ENCODE peak calls at places on chromosomes 2 and 18, in eight cellular contexts. X, S, V, E, U, Z, F and D are unnamed samples.

GRCh38 chr18:58105908-58106673 is 62.1 kb downstream of the NEDD4L start:
- DNase-seq in X (no peak), S (no peak), V (no peak), E (no peak), U (no peak), Z (peak), F (no peak), D (no peak)

GRCh38 chr2:219965287-219965870 is 337.9 kb downstream of the SLC4A3 start:
- DNase-seq in X (no peak), S (no peak), V (no peak), E (no peak), U (peak), Z (no peak), F (no peak), D (no peak)

GRCh38 chr2:27303093-27304025 is 4.9 kb downstream of the UCN start:
- DNase-seq in X (peak), S (peak), V (peak), E (peak), U (no peak), Z (peak), F (no peak), D (peak)

GRCh38 chr2:155727097-155727906 is 605.2 kb downstream of the NR4A2 start:
- DNase-seq in X (no peak), S (no peak), V (no peak), E (no peak), U (no peak), Z (peak), F (no peak), D (no peak)

GRCh38 chr2:68669651-68670050 is 26.3 kb downstream of the PROKR1 start:
- DNase-seq in X (no peak), S (no peak), V (no peak), E (no peak), U (no peak), Z (no peak), F (no peak), D (no peak)

GRCh38 chr2:222423186-222423585 is 1.2 kb upstream of the SGPP2 start:
- DNase-seq in X (no peak), S (no peak), V (no peak), E (no peak), U (no peak), Z (no peak), F (no peak), D (no peak)

GRCh38 chr18:369224-370010 is 101.6 kb upstream of the THOC1 start:
- DNase-seq in X (peak), S (no peak), V (no peak), E (peak), U (no peak), Z (no peak), F (no peak), D (no peak)

GRCh38 chr2:58047373-58047674 is 718 bp downstream of the VRK2 start:
- DNase-seq in X (no peak), S (no peak), V (no peak), E (no peak), U (no peak), Z (no peak), F (no peak), D (no peak)

GRCh38 chr2:41222593-41222992 is 770.7 kb upstream of the SLC8A1 start:
- DNase-seq in X (no peak), S (no peak), V (no peak), E (no peak), U (peak), Z (no peak), F (no peak), D (no peak)

GRCh38 chr2:10900216-10901109 is 11.3 kb upstream of the KCNF1 start:
- DNase-seq in X (no peak), S (peak), V (peak), E (no peak), U (no peak), Z (no peak), F (peak), D (no peak)

GRCh38 chr18:13264091-13264777 is 45.7 kb downstream of the LDLRAD4 start:
- DNase-seq in X (peak), S (no peak), V (no peak), E (no peak), U (no peak), Z (peak), F (no peak), D (no peak)

GRCh38 chr2:210195066-210195852 is 24.1 kb upstream of the KANSL1L start:
- DNase-seq in X (peak), S (no peak), V (peak), E (peak), U (no peak), Z (peak), F (no peak), D (no peak)

GRCh38 chr18:69205925-69206324 is 194.8 kb upstream of the DOK6 start:
- DNase-seq in X (no peak), S (no peak), V (no peak), E (no peak), U (no peak), Z (no peak), F (no peak), D (no peak)

GRCh38 chr2:236054125-236054524 is 114.1 kb downstream of the GBX2 start:
- DNase-seq in X (no peak), S (no peak), V (no peak), E (no peak), U (no peak), Z (no peak), F (no peak), D (no peak)

GRCh38 chr2:182302174-182302573 is 124.7 kb downstream of the PDE1A start:
- DNase-seq in X (peak), S (no peak), V (no peak), E (no peak), U (no peak), Z (peak), F (no peak), D (no peak)

GRCh38 chr2:172617115-172617514 is 61.2 kb downstream of the PDK1 start:
- DNase-seq in X (no peak), S (no peak), V (no peak), E (no peak), U (no peak), Z (no peak), F (no peak), D (no peak)

GRCh38 chr2:95575857-95576256 is 15.9 kb upstream of the TRIM43 start:
- DNase-seq in X (no peak), S (no peak), V (no peak), E (no peak), U (no peak), Z (no peak), F (no peak), D (no peak)

GRCh38 chr2:38747007-38747424 is 4.1 kb downstream of the SRSF7 start:
- DNase-seq in X (no peak), S (no peak), V (no peak), E (no peak), U (no peak), Z (no peak), F (no peak), D (no peak)

GRCh38 chr18:7369006-7369405 is 138.1 kb downstream of the LRRC30 start:
- DNase-seq in X (no peak), S (no peak), V (no peak), E (no peak), U (no peak), Z (no peak), F (no peak), D (peak)

GRCh38 chr2:54903736-54904554 is 146.3 kb downstream of the RTN4 start:
- DNase-seq in X (peak), S (no peak), V (no peak), E (no peak), U (no peak), Z (peak), F (peak), D (no peak)

GRCh38 chr2:86097114-86097896 is 8.4 kb downstream of the POLR1A start:
- DNase-seq in X (no peak), S (no peak), V (no peak), E (no peak), U (no peak), Z (no peak), F (no peak), D (no peak)

GRCh38 chr2:223100061-223100511 is 48.1 kb downstream of the KCNE4 start:
- DNase-seq in X (peak), S (no peak), V (no peak), E (no peak), U (no peak), Z (peak), F (no peak), D (no peak)

GRCh38 chr2:42183775-42184174 is 14.6 kb downstream of the EML4 start:
- DNase-seq in X (no peak), S (no peak), V (no peak), E (no peak), U (no peak), Z (peak), F (no peak), D (no peak)

GRCh38 chr18:76460482-76460881 is 34.6 kb downstream of the ZNF516 start:
- DNase-seq in X (no peak), S (no peak), V (no peak), E (no peak), U (no peak), Z (peak), F (no peak), D (no peak)

GRCh38 chr2:217289153-217289908 is 429.5 kb upstream of the TNP1 start:
- DNase-seq in X (peak), S (no peak), V (no peak), E (no peak), U (peak), Z (peak), F (no peak), D (no peak)

GRCh38 chr2:71538656-71539265 is 85.4 kb downstream of the DYSF start:
- DNase-seq in X (no peak), S (no peak), V (no peak), E (no peak), U (peak), Z (no peak), F (no peak), D (no peak)

GRCh38 chr2:108184421-108184820 is 55.3 kb upstream of the SULT1C3 start:
- DNase-seq in X (no peak), S (no peak), V (no peak), E (peak), U (no peak), Z (peak), F (no peak), D (peak)

DNA sequence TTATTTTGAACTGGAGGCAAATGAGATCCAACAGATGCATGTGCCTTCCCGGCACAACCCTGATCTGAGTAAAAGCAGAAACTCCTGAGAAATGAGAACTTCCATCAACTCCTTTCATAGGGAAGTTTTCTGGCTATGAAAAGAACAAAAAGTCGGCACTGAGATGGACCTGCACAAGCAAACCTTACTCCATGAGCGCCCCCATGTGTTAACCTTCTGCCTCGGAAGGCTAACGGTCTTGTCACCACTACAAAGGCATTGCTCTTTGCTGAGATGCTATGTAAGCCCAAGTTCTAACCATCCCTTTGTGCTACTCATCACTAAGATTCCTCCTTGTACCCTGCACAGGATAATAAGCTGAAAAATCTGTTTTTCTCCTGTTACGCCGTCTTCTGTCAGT is 57.3 kb upstream of the SULT1C3 start:
- DNase-seq in X (no peak), S (peak), V (no peak), E (no peak), U (peak), Z (peak), F (no peak), D (peak)
- TF ChIP-seq CTCF in X (no peak), S (peak), V (peak), E (no peak), U (no peak), Z (peak), F (no peak), D (peak)

GRCh38 chr2:903223-903900 is 47.3 kb upstream of the SNTG2 start:
- DNase-seq in X (no peak), S (no peak), V (no peak), E (no peak), U (no peak), Z (no peak), F (no peak), D (no peak)

GRCh38 chr2:897091-897490 is 53.6 kb upstream of the SNTG2 start:
- DNase-seq in X (no peak), S (no peak), V (no peak), E (no peak), U (no peak), Z (no peak), F (no peak), D (no peak)

GRCh38 chr2:902584-902983 is 48.1 kb upstream of the SNTG2 start:
- DNase-seq in X (no peak), S (no peak), V (no peak), E (no peak), U (no peak), Z (no peak), F (no peak), D (no peak)

GRCh38 chr2:893311-893710 is 57.3 kb upstream of the SNTG2 start:
- DNase-seq in X (no peak), S (peak), V (no peak), E (no peak), U (peak), Z (no peak), F (no peak), D (no peak)

DNA sequence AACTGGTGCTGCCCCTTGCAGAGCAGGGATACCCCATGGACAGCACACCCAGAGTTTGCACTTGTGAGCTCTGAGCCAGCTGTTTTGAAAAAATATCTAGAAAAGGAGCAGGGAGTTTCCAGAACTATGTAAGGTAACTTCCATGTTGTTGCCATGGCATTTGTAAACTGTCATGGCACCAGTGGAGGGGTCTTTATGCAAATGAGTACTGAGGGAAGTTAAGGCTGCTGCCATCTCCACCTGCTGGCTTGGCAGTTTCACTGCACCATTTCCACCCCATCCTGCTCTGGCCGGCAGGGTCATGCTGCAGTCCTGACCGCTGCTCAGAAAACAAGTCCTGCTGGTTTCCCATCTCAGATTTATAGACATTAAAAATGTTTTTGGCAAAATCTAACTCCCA is 52.3 kb upstream of the SNTG2 start:
- DNase-seq in X (no peak), S (peak), V (no peak), E (no peak), U (peak), Z (no peak), F (no peak), D (no peak)
- TF ChIP-seq CTCF in X (no peak), S (peak), V (no peak), E (no peak), U (peak), Z (no peak), F (no peak), D (peak)

GRCh38 chr2:98825043-98825350 is 94.1 kb upstream of the MGAT4A start:
- DNase-seq in X (no peak), S (no peak), V (no peak), E (no peak), U (no peak), Z (no peak), F (no peak), D (no peak)

GRCh38 chr2:98823196-98824166 is 92.5 kb upstream of the MGAT4A start:
- DNase-seq in X (no peak), S (no peak), V (no peak), E (no peak), U (no peak), Z (no peak), F (no peak), D (no peak)

GRCh38 chr2:98824256-98825042 is 93.5 kb upstream of the MGAT4A start:
- DNase-seq in X (no peak), S (no peak), V (no peak), E (no peak), U (no peak), Z (no peak), F (no peak), D (no peak)

GRCh38 chr2:98821629-98822135 is 90.8 kb upstream of the MGAT4A start:
- DNase-seq in X (no peak), S (no peak), V (no peak), E (no peak), U (no peak), Z (no peak), F (no peak), D (no peak)

GRCh38 chr2:98822301-98823164 is 91.6 kb upstream of the MGAT4A start:
- DNase-seq in X (no peak), S (peak), V (peak), E (peak), U (peak), Z (no peak), F (peak), D (peak)
- TF ChIP-seq CTCF in X (no peak), S (peak), V (peak), E (peak), U (no peak), Z (peak), F (peak), D (peak)

GRCh38 chr2:106577252-106577651 is 90.1 kb downstream of the CD8B2 start:
- DNase-seq in X (no peak), S (no peak), V (no peak), E (no peak), U (no peak), Z (no peak), F (no peak), D (no peak)
- TF ChIP-seq CTCF in X (no peak), S (no peak), V (no peak), E (no peak), U (no peak), Z (no peak), F (no peak), D (no peak)

GRCh38 chr2:78992451-78992806 is 33.1 kb upstream of the REG3G start:
- DNase-seq in X (no peak), S (peak), V (peak), E (no peak), U (peak), Z (no peak), F (no peak), D (peak)
- TF ChIP-seq CTCF in X (peak), S (peak), V (no peak), E (no peak), U (peak), Z (no peak), F (no peak), D (peak)

GRCh38 chr2:241958818-241959545 is 89.5 kb downstream of the RTP5 start:
- DNase-seq in X (no peak), S (no peak), V (no peak), E (no peak), U (no peak), Z (no peak), F (no peak), D (no peak)
- TF ChIP-seq CTCF in X (no peak), S (no peak), V (no peak), E (no peak), U (no peak), Z (no peak), F (no peak), D (no peak)

GRCh38 chr2:189217041-189217440 is 37.5 kb upstream of the COL5A2 start:
- DNase-seq in X (no peak), S (no peak), V (no peak), E (no peak), U (no peak), Z (no peak), F (no peak), D (no peak)

GRCh38 chr2:189218236-189218635 is 38.7 kb upstream of the COL5A2 start:
- DNase-seq in X (no peak), S (no peak), V (no peak), E (no peak), U (no peak), Z (no peak), F (no peak), D (no peak)

GRCh38 chr2:189221811-189222210 is 42.2 kb upstream of the COL5A2 start:
- DNase-seq in X (peak), S (no peak), V (no peak), E (no peak), U (no peak), Z (peak), F (no peak), D (no peak)

GRCh38 chr2:189214484-189214883 is 34.9 kb upstream of the COL5A2 start:
- DNase-seq in X (no peak), S (no peak), V (no peak), E (no peak), U (no peak), Z (no peak), F (no peak), D (no peak)

GRCh38 chr2:189217546-189217945 is 38.0 kb upstream of the COL5A2 start:
- DNase-seq in X (peak), S (no peak), V (no peak), E (no peak), U (peak), Z (peak), F (no peak), D (peak)
- TF ChIP-seq CTCF in X (no peak), S (no peak), V (no peak), E (no peak), U (no peak), Z (no peak), F (no peak), D (no peak)

GRCh38 chr2:197784956-197785941 is at the start of gene BOLL:
- DNase-seq in X (no peak), S (no peak), V (peak), E (no peak), U (peak), Z (no peak), F (no peak), D (no peak)

GRCh38 chr2:197782121-197782520 is 3.0 kb downstream of the BOLL start:
- DNase-seq in X (no peak), S (no peak), V (no peak), E (no peak), U (no peak), Z (no peak), F (no peak), D (no peak)

GRCh38 chr2:197786010-197786877 is 1.1 kb upstream of the BOLL start:
- DNase-seq in X (no peak), S (peak), V (peak), E (peak), U (peak), Z (no peak), F (peak), D (peak)
- TF ChIP-seq CTCF in X (no peak), S (peak), V (peak), E (peak), U (peak), Z (peak), F (peak), D (peak)

GRCh38 chr2:74178211-74179062 is at the start of gene MOB1A:
- DNase-seq in X (peak), S (peak), V (peak), E (peak), U (peak), Z (peak), F (peak), D (peak)

GRCh38 chr2:74177697-74178096 is 982 bp downstream of the MOB1A start:
- DNase-seq in X (no peak), S (no peak), V (no peak), E (no peak), U (no peak), Z (no peak), F (no peak), D (no peak)

GRCh38 chr2:74181739-74182138 is 3.1 kb upstream of the MOB1A start:
- DNase-seq in X (no peak), S (no peak), V (peak), E (peak), U (no peak), Z (no peak), F (no peak), D (no peak)

GRCh38 chr2:74174909-74175308 is 3.8 kb downstream of the MOB1A start:
- DNase-seq in X (no peak), S (no peak), V (no peak), E (no peak), U (no peak), Z (no peak), F (no peak), D (no peak)

DNA sequence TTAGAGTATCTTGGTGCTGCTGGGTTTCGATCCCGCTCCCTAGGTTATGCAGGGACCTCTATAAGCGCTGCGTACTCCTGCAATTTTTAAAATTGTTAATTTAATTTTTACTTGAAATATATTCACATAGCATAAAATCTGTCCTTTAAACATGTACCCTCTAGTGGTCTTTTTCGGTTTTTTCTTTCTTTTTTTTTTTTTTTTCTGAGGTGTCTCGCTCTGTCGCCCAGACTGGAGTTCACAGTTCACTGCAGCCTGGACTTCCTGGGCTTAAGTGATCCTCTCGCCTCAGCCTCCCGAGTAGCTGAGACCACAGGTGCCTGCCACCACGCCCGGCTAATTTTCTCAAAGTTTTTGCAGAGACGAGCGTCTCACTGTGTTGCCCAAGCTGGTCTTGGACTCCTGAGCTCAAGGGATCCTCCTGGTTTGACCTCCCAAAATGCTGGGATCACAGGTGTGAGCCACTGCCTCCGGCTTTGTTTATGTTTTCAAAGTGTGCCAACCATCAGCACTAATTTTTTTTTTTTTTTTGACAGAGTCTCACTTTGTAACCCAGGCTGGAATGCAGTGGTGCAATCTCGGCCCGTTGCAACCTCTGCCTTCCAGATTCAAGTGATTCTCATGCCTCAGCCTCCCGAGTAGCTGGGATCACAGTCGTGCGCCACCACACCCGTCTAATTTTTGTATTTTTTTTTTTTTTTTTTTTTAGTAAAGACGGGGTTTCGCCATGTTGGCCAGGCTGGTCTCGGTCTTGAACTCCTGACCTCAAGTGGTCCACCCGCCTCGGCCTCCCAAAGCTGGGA is 585 bp upstream of the MOB1A start:
- DNase-seq in X (no peak), S (no peak), V (no peak), E (no peak), U (no peak), Z (no peak), F (no peak), D (no peak)
- TF ChIP-seq CTCF in X (no peak), S (peak), V (no peak), E (peak), U (no peak), Z (no peak), F (peak), D (peak)